ENCODE peak calls at places on chromosomes 3 and 15, in six cellular contexts. G is tibial artery, S is heart right ventricle, L is MM.1S, D is cardiac muscle cell, M is IMR-90. E is an unnamed sample. For H3K36me3, the result is how much of the 10 kb centered on the place peaks cover.

GRCh38 chr3:149114458-149114857 is 15.0 kb upstream of the HPS3 start:
- DNase-seq in G (no peak), S (no peak), L (no peak), D (no peak), M (no peak), E (no peak)

GRCh38 chr3:46812237-46812791 is 50.9 kb downstream of the MYL3 start:
- DNase-seq in G (peak), S (peak), L (peak), D (peak), M (peak), E (peak)

GRCh38 chr3:157274644-157275137 is 114.7 kb upstream of the CCNL1 start:
- DNase-seq in G (no peak), S (no peak), L (no peak), D (no peak), M (no peak), E (peak)

GRCh38 chr3:134817297-134817696 is 22.2 kb downstream of the EPHB1 start:
- DNase-seq in G (no peak), S (peak), L (peak), D (no peak), M (no peak), E (no peak)

GRCh38 chr3:133927543-133928066 is 31.9 kb upstream of the RAB6B start:
- DNase-seq in G (no peak), S (peak), L (peak), D (peak), M (no peak), E (peak)

GRCh38 chr3:126124148-126124868 is 40.4 kb upstream of the SLC41A3 start:
- DNase-seq in G (peak), S (peak), L (no peak), D (no peak), M (no peak), E (no peak)

GRCh38 chr3:142724682-142725351 is 983 bp downstream of the TRPC1 start:
- DNase-seq in G (peak), S (peak), L (no peak), D (peak), M (peak), E (peak)

GRCh38 chr3:106826861-106827311 is 550.4 kb upstream of the CCDC54 start:
- DNase-seq in G (no peak), S (no peak), L (no peak), D (no peak), M (no peak), E (peak)

GRCh38 chr15:81163961-81164800 is 30.1 kb downstream of the CFAP161 start:
- DNase-seq in G (no peak), S (no peak), L (no peak), D (no peak), M (peak), E (no peak)

GRCh38 chr15:77083381-77084160 is 12.7 kb upstream of the TSPAN3 start:
- DNase-seq in G (peak), S (peak), L (no peak), D (peak), M (peak), E (peak)

GRCh38 chr3:133934996-133935842 is 39.5 kb upstream of the RAB6B start:
- DNase-seq in G (no peak), S (no peak), L (no peak), D (no peak), M (no peak), E (no peak)

GRCh38 chr3:74057169-74057568 is 432.4 kb upstream of the PDZRN3 start:
- DNase-seq in G (no peak), S (no peak), L (no peak), D (no peak), M (no peak), E (no peak)

GRCh38 chr3:105674437-105675065 is 194.3 kb downstream of the CBLB start:
- DNase-seq in G (no peak), S (no peak), L (no peak), D (peak), M (no peak), E (no peak)

GRCh38 chr3:4492240-4493007 is 724 bp upstream of the ITPR1 start:
- DNase-seq in G (peak), S (peak), L (peak), D (peak), M (peak), E (peak)

GRCh38 chr15:98801234-98801561 is 152.9 kb downstream of the IGF1R start:
- DNase-seq in G (no peak), S (no peak), L (no peak), D (no peak), M (no peak), E (peak)

GRCh38 chr3:197352382-197352781 is 54.0 kb upstream of the DLG1 start:
- DNase-seq in G (peak), S (peak), L (no peak), D (peak), M (peak), E (peak)

GRCh38 chr3:186239321-186239720 is 122.7 kb downstream of the DGKG start:
- DNase-seq in G (no peak), S (no peak), L (no peak), D (peak), M (no peak), E (peak)

GRCh38 chr3:129663045-129663446 is 56.6 kb upstream of the PLXND1 start:
- DNase-seq in G (no peak), S (no peak), L (no peak), D (no peak), M (no peak), E (no peak)

GRCh38 chr15:31554261-31554660 is 227.6 kb downstream of the KLF13 start:
- DNase-seq in G (peak), S (peak), L (no peak), D (no peak), M (peak), E (no peak)

GRCh38 chr3:36852071-36852470 is 87.7 kb upstream of the DCLK3 start:
- DNase-seq in G (no peak), S (no peak), L (no peak), D (no peak), M (no peak), E (no peak)

GRCh38 chr3:127606086-127606805 is 8.0 kb downstream of the MCM2 start:
- DNase-seq in G (no peak), S (no peak), L (no peak), D (no peak), M (no peak), E (no peak)

GRCh38 chr15:95323798-95324197 is 1006.7 kb upstream of the NR2F2 start:
- DNase-seq in G (peak), S (no peak), L (no peak), D (no peak), M (no peak), E (no peak)

GRCh38 chr3:128285042-128285924 is 132.0 kb downstream of the EEFSEC start:
- DNase-seq in G (no peak), S (no peak), L (no peak), D (no peak), M (no peak), E (no peak)

GRCh38 chr3:50204804-50205718 is at the start of gene SLC38A3:
- DNase-seq in G (no peak), S (peak), L (no peak), D (peak), M (no peak), E (no peak)

GRCh38 chr3:179606534-179607085 is 2.0 kb downstream of the NDUFB5 start:
- DNase-seq in G (no peak), S (no peak), L (no peak), D (no peak), M (no peak), E (no peak)

GRCh38 chr3:128276151-128276445 is 122.8 kb downstream of the EEFSEC start:
- DNase-seq in G (no peak), S (no peak), L (no peak), D (no peak), M (no peak), E (no peak)

GRCh38 chr3:113948015-113948917 is 453 bp downstream of the ZDHHC23 start:
- DNase-seq in G (no peak), S (peak), L (peak), D (peak), M (no peak), E (peak)

GRCh38 chr3:184351511-184352148 is 9.8 kb downstream of the CLCN2 start:
- DNase-seq in G (no peak), S (no peak), L (no peak), D (no peak), M (no peak), E (no peak)

GRCh38 chr3:184353546-184353941 is 7.9 kb downstream of the CLCN2 start:
- DNase-seq in G (no peak), S (no peak), L (no peak), D (no peak), M (no peak), E (no peak)

GRCh38 chr3:184354121-184354728 is 7.2 kb downstream of the CLCN2 start:
- DNase-seq in G (no peak), S (peak), L (peak), D (peak), M (no peak), E (peak)

GRCh38 chr3:184352149-184352785 is 9.1 kb downstream of the CLCN2 start:
- DNase-seq in G (no peak), S (no peak), L (no peak), D (no peak), M (no peak), E (no peak)

DNA sequence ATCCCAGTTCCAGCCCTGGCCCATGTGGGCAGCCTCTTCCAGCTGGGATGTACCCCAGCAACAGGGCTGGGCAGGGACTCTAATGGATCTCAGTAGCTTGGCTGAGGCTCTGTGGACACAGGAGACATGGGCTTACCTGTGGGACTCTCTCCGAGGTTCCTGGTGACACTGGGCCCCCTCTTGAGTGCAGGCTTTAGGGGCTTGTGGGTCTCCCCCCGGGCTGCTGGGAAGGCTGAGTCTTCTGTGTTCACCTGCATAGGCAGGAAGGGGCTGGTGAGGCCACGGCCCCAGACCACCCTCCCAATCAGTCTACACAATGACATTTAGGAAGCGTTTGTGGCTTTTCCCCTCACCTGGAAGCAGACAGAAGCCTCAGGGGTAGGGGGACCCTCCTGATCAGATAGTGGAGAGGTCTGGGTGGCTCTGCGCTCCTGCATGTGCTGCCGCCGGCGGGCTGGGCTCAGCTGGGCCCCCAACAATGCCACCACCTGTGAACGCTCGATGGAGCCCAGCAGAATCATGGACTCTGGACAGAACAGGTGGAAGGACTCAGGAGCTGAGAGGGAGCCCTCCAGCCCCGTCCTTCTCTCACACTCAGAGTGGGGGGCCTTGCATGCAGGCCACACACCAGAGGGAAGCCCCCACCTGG is 8.4 kb downstream of the CLCN2 start:
- DNase-seq in G (no peak), S (no peak), L (no peak), D (no peak), M (no peak), E (no peak)
- H3K36me3 ChIP-seq in G (under half), S (under half), L (under half), D (under half), M (under half), E (under half)

GRCh38 chr15:74460298-74460697 is 662 bp downstream of the UBL7 start:
- DNase-seq in G (no peak), S (no peak), L (peak), D (no peak), M (no peak), E (no peak)

GRCh38 chr15:74458473-74458872 is 2.5 kb downstream of the UBL7 start:
- DNase-seq in G (no peak), S (no peak), L (no peak), D (no peak), M (no peak), E (peak)

GRCh38 chr15:74461847-74462511 is 1.0 kb upstream of the UBL7 start:
- DNase-seq in G (no peak), S (no peak), L (no peak), D (peak), M (no peak), E (peak)

GRCh38 chr15:74463634-74464033 is 2.7 kb upstream of the UBL7 start:
- DNase-seq in G (no peak), S (no peak), L (no peak), D (no peak), M (no peak), E (no peak)

GRCh38 chr15:74460903-74461846 is at the start of gene UBL7:
- DNase-seq in G (peak), S (peak), L (peak), D (peak), M (peak), E (peak)
- TF ChIP-seq CTCF in G (no peak), S (peak), L (peak), D (peak), M (peak), E (no peak)

DNA sequence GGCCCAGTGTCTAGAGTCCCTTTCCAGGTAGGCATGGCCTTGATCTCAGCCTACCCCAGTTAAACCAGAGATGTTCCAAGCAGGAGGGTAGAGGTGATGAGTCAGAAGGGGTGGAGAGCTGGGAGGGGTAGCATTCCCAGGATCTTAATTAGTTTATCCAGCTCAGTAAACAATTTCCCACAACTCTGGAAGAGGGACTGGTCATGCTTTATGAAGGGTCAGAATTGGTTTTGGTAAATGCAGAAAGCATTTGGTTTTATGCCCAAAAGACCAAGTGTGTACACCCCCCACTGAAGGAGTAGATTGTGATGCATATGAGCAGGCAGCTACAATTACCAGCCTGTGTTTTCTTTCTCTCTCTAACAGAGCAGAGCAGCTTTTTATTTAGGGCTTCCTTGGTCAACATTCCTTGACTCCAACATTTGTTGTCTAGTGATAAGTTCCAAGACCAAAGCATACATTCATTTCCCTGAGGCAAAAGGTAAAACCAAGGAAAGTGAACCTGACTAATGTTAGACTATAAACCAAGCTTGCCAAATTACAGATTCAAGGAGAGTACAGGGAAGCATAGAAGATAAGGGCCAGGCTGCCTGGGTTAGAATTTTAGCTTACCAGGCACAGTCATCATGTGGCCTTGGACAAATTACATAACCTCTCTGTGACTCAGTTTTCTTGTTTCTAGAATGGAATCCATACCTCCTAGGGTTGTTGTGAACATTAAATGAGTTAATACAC is 17.6 kb downstream of the EXOSC7 start:
- DNase-seq in G (no peak), S (no peak), L (no peak), D (no peak), M (peak), E (no peak)
- H3K36me3 ChIP-seq in G (under half), S (half or more), L (under half), D (under half), M (under half), E (half or more)

GRCh38 chr15:50189630-50190029 is 7.6 kb downstream of the SLC27A2 start:
- DNase-seq in G (no peak), S (no peak), L (no peak), D (no peak), M (no peak), E (no peak)
- TF ChIP-seq CTCF in G (no peak), S (no peak), L (no peak), D (no peak), M (no peak), E (no peak)

GRCh38 chr3:12904951-12905315 is 63.6 kb upstream of the RPL32 start:
- DNase-seq in G (no peak), S (no peak), L (no peak), D (no peak), M (no peak), E (no peak)
- H3K36me3 ChIP-seq in G (under half), S (half or more), L (under half), D (under half), M (half or more), E (under half)

E was measured in A673.